ENCODE peak calls at places on chromosome 11, in five cellular contexts. Y is foreskin fibroblast, A is thyroid gland, H is AG09309, C is mammary epithelial cell. K is an unnamed sample.

GRCh38 chr11:69353696-69354544 is 60.0 kb downstream of the MYEOV start:
- DNase-seq in Y (no peak), A (no peak), H (no peak), C (peak; percentile 23), K (no peak)

GRCh38 chr11:31131760-31132159 is 237.8 kb downstream of the DCDC1 start:
- DNase-seq in Y (no peak), A (no peak), H (no peak), C (no peak), K (no peak)

GRCh38 chr11:107583629-107584195 is 7.2 kb upstream of the ELMOD1 start:
- DNase-seq in Y (peak; percentile 78), A (no peak), H (no peak), C (peak; percentile 61), K (no peak)

GRCh38 chr11:119344291-119345010 is 2.1 kb downstream of the MFRP start:
- DNase-seq in Y (no peak), A (no peak), H (no peak), C (no peak), K (no peak)

GRCh38 chr11:3140291-3140603 is 24.9 kb downstream of the OSBPL5 start:
- DNase-seq in Y (no peak), A (no peak), H (no peak), C (no peak), K (no peak)

GRCh38 chr11:12886508-12886907 is 122.6 kb upstream of the RASSF10 start:
- DNase-seq in Y (no peak), A (no peak), H (no peak), C (no peak), K (no peak)

GRCh38 chr11:61021661-61022212 is 50.3 kb downstream of the CD6 start:
- DNase-seq in Y (no peak), A (peak; percentile 58), H (no peak), C (no peak), K (peak; percentile 36)

GRCh38 chr11:73174495-73174791 is 32.3 kb upstream of the FCHSD2 start:
- DNase-seq in Y (no peak), A (no peak), H (no peak), C (no peak), K (no peak)

GRCh38 chr11:38005597-38005996 is 1407.6 kb upstream of the RAG2 start:
- DNase-seq in Y (peak; percentile 31), A (no peak), H (no peak), C (no peak), K (no peak)

GRCh38 chr11:70142171-70142875 is 60.8 kb upstream of the FADD start:
- DNase-seq in Y (no peak), A (no peak), H (no peak), C (peak; percentile 81), K (no peak)

GRCh38 chr11:46668480-46669085 is 31.8 kb downstream of the ARHGAP1 start:
- DNase-seq in Y (no peak), A (no peak), H (no peak), C (no peak), K (no peak)

GRCh38 chr11:123186291-123186690 is 8.8 kb downstream of the CLMP start:
- DNase-seq in Y (no peak), A (no peak), H (no peak), C (peak; percentile 83), K (no peak)

GRCh38 chr11:134361661-134362060 is 29.9 kb downstream of the GLB1L2 start:
- DNase-seq in Y (no peak), A (no peak), H (no peak), C (no peak), K (no peak)

GRCh38 chr11:119496453-119496852 is 73.5 kb upstream of the THY1 start:
- DNase-seq in Y (peak; percentile 77), A (no peak), H (no peak), C (no peak), K (no peak)

GRCh38 chr11:60919956-60920355 is 4.3 kb upstream of the TMEM132A start:
- DNase-seq in Y (no peak), A (no peak), H (no peak), C (no peak), K (no peak)

GRCh38 chr11:28089378-28089777 is 18.6 kb downstream of the KIF18A start:
- DNase-seq in Y (peak; percentile 8), A (no peak), H (no peak), C (no peak), K (no peak)

GRCh38 chr11:104134760-104135159 is 29.2 kb downstream of the PDGFD start:
- DNase-seq in Y (peak; percentile 78), A (no peak), H (no peak), C (peak; percentile 62), K (no peak)

GRCh38 chr11:79672786-79673185 is 232.0 kb upstream of the TENM4 start:
- DNase-seq in Y (no peak), A (no peak), H (no peak), C (no peak), K (no peak)

GRCh38 chr11:58186938-58187337 is 1.9 kb upstream of the OR9Q2 start:
- DNase-seq in Y (no peak), A (no peak), H (no peak), C (no peak), K (no peak)

GRCh38 chr11:890794-891600 is 19.6 kb downstream of the CHID1 start:
- DNase-seq in Y (no peak), A (no peak), H (no peak), C (no peak), K (no peak)

GRCh38 chr11:60872952-60873524 is 5.7 kb downstream of the ZP1 start:
- DNase-seq in Y (peak; percentile 69), A (no peak), H (peak; percentile 34), C (no peak), K (no peak)

GRCh38 chr11:69352715-69353325 is 58.9 kb downstream of the MYEOV start:
- DNase-seq in Y (peak; percentile 97), A (no peak), H (peak; percentile 86), C (peak; percentile 93), K (no peak)

GRCh38 chr11:45921561-45922424 is 663 bp upstream of the LARGE2 start:
- DNase-seq in Y (no peak), A (peak; percentile 94), H (no peak), C (no peak), K (no peak)

GRCh38 chr11:2450321-2451041 is 5.7 kb downstream of the KCNQ1 start:
- DNase-seq in Y (no peak), A (no peak), H (no peak), C (no peak), K (no peak)

GRCh38 chr11:44628730-44629361 is 63.4 kb downstream of the CD82 start:
- DNase-seq in Y (no peak), A (no peak), H (no peak), C (no peak), K (no peak)

GRCh38 chr11:12889243-12889642 is 119.9 kb upstream of the RASSF10 start:
- DNase-seq in Y (peak; percentile 88), A (no peak), H (peak; percentile 64), C (peak; percentile 67), K (no peak)

GRCh38 chr11:44944853-44945235 is 5.8 kb downstream of the TP53I11 start:
- DNase-seq in Y (no peak), A (no peak), H (no peak), C (no peak), K (no peak)

GRCh38 chr11:1542267-1542666 is 29.8 kb downstream of the DUSP8 start:
- DNase-seq in Y (no peak), A (no peak), H (no peak), C (no peak), K (no peak)

GRCh38 chr11:61028135-61028729 is 56.8 kb downstream of the CD6 start:
- DNase-seq in Y (no peak), A (peak; percentile 50), H (no peak), C (no peak), K (no peak)

GRCh38 chr11:134760307-134760706 is 348.3 kb upstream of the B3GAT1 start:
- DNase-seq in Y (no peak), A (no peak), H (no peak), C (no peak), K (no peak)

GRCh38 chr11:14308897-14309387 is 50.0 kb downstream of the RRAS2 start:
- DNase-seq in Y (no peak), A (no peak), H (no peak), C (no peak), K (no peak)
- TF ChIP-seq CTCF in Y (no peak), A (no peak), H (no peak), C (no peak), K (peak; percentile 14)

DNA sequence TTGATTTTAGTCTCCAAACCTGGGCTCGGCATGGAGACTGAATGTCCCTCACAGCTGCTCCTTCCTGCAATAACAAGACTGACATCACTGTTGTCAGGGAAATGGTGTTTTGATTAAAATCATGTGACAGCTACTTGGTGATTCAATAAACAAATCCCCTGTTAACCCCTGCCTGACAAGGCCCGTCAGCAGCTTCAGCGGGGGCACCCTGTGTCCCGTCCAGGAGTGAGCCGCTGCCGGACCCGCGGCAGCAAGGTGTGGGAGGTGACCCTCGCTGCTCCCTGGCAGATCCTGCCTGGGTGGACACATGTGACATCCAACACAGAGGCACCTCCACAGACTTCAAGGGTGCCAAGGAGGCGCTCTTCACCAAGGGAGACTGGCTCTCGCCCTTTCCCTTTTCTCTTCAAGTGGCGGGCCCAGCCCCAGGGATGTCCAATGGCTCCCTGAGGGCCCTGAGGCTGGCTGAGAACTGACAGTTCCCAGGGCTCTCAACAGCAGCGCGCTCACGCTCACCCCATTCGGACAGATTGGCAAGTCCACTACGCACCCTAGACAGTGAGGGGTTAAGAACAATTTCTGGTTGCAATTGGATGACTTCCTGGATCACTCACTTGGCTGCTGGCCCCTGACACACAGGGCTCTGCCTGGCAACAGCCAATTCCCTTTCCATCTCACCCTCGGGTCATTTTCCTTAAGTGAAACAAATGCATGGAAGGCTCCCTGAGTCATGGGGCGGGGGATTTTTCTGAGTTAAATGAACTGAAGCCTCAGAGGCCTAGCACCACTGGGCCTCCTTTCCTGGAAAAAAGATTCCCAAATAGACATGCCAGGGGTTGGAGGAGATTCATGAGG is 30.7 kb downstream of the PPP2R1B start:
- DNase-seq in Y (peak; percentile 99), A (peak; percentile 89), H (peak; percentile 97), C (peak; percentile 95), K (no peak)
- TF ChIP-seq CTCF in Y (no peak), A (no peak), H (no peak), C (no peak), K (no peak)

GRCh38 chr11:64269380-64270234 is 14.9 kb downstream of the BAD start:
- DNase-seq in Y (peak; percentile 100), A (peak; percentile 98), H (peak; percentile 100), C (peak; percentile 99), K (peak; percentile 94)
- TF ChIP-seq CTCF in Y (no peak), A (no peak), H (no peak), C (no peak), K (peak; percentile 34)

GRCh38 chr11:30106782-30107181 is 90.0 kb upstream of the KCNA4 start:
- DNase-seq in Y (no peak), A (no peak), H (no peak), C (no peak), K (no peak)

GRCh38 chr11:30107899-30108298 is 91.1 kb upstream of the KCNA4 start:
- DNase-seq in Y (peak; percentile 8), A (no peak), H (peak; percentile 1), C (peak; percentile 48), K (no peak)

GRCh38 chr11:30110691-30111090 is 93.9 kb upstream of the KCNA4 start:
- DNase-seq in Y (no peak), A (no peak), H (no peak), C (no peak), K (no peak)

GRCh38 chr11:30109774-30110173 is 92.9 kb upstream of the KCNA4 start:
- DNase-seq in Y (no peak), A (no peak), H (no peak), C (no peak), K (no peak)

DNA sequence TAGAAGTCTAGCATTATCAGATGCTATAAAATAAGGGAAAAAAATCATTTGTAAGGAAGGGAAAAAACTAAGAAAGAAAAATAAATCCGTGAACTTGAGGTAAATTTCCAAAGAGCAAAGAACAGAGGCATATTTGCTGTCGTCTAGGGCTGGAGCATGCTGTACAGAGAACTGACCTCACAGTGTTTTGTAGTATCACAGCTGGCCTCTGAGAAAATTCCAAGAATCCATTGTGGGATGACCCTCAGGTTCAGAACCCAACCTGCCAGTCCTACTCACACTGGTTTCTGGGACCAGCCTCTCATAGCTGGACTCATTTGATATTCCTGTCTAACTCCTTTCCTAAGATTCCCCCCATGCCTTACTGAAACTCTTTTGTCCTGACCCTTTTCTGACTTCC is 89.4 kb upstream of the KCNA4 start:
- DNase-seq in Y (no peak), A (no peak), H (no peak), C (no peak), K (no peak)
- TF ChIP-seq CTCF in Y (no peak), A (no peak), H (no peak), C (no peak), K (no peak)

K was measured in natural killer cell.